ENCODE peak calls at places on chromosomes 1 and 21, in nine cellular contexts. V, A, G, Z, E, W, R, U and S are unnamed samples. For H3K36me3, the result is how much of the 10 kb centered on the place peaks cover.

GRCh38 chr1:196515904-196516303 is 92.3 kb downstream of the KCNT2 start:
- DNase-seq in V (no peak), A (no peak), G (no peak), Z (no peak), E (no peak), W (no peak), R (no peak), U (peak), S (no peak)

GRCh38 chr1:244548558-244549115 is 87.6 kb downstream of the CATSPERE start:
- DNase-seq in V (no peak), A (no peak), G (no peak), Z (no peak), E (no peak), W (no peak), R (no peak), U (no peak), S (no peak)

GRCh38 chr1:155079487-155080249 is 1.0 kb downstream of the EFNA3 start:
- DNase-seq in V (no peak), A (peak), G (no peak), Z (no peak), E (peak), W (no peak), R (no peak), U (peak), S (no peak)

GRCh38 chr1:228143480-228144212 is 3.6 kb downstream of the GUK1 start:
- DNase-seq in V (no peak), A (peak), G (no peak), Z (no peak), E (no peak), W (no peak), R (no peak), U (no peak), S (no peak)

GRCh38 chr1:43066578-43066977 is 105.5 kb downstream of the EBNA1BP2 start:
- DNase-seq in V (no peak), A (no peak), G (no peak), Z (no peak), E (no peak), W (no peak), R (no peak), U (no peak), S (no peak)

GRCh38 chr1:72891976-72892375 is 609.6 kb upstream of the NEGR1 start:
- DNase-seq in V (no peak), A (no peak), G (no peak), Z (no peak), E (no peak), W (no peak), R (peak), U (no peak), S (no peak)

GRCh38 chr1:206430031-206430983 is 40.0 kb upstream of the IKBKE start:
- DNase-seq in V (no peak), A (no peak), G (no peak), Z (peak), E (no peak), W (no peak), R (peak), U (no peak), S (no peak)

GRCh38 chr1:54117815-54118563 is 34.8 kb downstream of the CDCP2 start:
- DNase-seq in V (no peak), A (no peak), G (no peak), Z (no peak), E (no peak), W (no peak), R (peak), U (peak), S (no peak)

GRCh38 chr1:45033356-45033755 is 21.3 kb downstream of the UROD start:
- DNase-seq in V (no peak), A (no peak), G (no peak), Z (no peak), E (no peak), W (no peak), R (no peak), U (no peak), S (no peak)

GRCh38 chr1:161033751-161034150 is 5.0 kb downstream of the TSTD1 start:
- DNase-seq in V (no peak), A (no peak), G (no peak), Z (no peak), E (no peak), W (no peak), R (no peak), U (no peak), S (no peak)

GRCh38 chr1:63773496-63773814 is 362 bp upstream of the ROR1 start:
- DNase-seq in V (no peak), A (no peak), G (no peak), Z (no peak), E (no peak), W (no peak), R (no peak), U (no peak), S (no peak)
- H3K4me3 ChIP-seq in V (peak), A (peak), G (no peak), Z (peak), E (peak), W (peak), R (peak), U (peak), S (peak)

GRCh38 chr1:8392522-8392921 is 74.6 kb downstream of the SLC45A1 start:
- DNase-seq in V (no peak), A (peak), G (no peak), Z (no peak), E (no peak), W (peak), R (no peak), U (no peak), S (no peak)
- H3K36me3 ChIP-seq in V (under half), A (under half), G (under half), Z (under half), E (under half), W (under half), R (under half), U (under half), S (under half)

GRCh38 chr1:87450615-87451209 is 122.0 kb downstream of the LMO4 start:
- DNase-seq in V (no peak), A (no peak), G (peak), Z (no peak), E (peak), W (no peak), R (no peak), U (peak), S (no peak)

GRCh38 chr1:87451229-87451900 is 122.7 kb downstream of the LMO4 start:
- DNase-seq in V (peak), A (no peak), G (no peak), Z (no peak), E (no peak), W (no peak), R (peak), U (no peak), S (no peak)

GRCh38 chr1:87450136-87450535 is 121.5 kb downstream of the LMO4 start:
- DNase-seq in V (no peak), A (no peak), G (no peak), Z (no peak), E (no peak), W (no peak), R (no peak), U (no peak), S (no peak)

GRCh38 chr1:87452648-87453047 is 124.0 kb downstream of the LMO4 start:
- DNase-seq in V (no peak), A (no peak), G (no peak), Z (no peak), E (no peak), W (no peak), R (no peak), U (no peak), S (no peak)

GRCh38 chr1:87449348-87449963 is 120.8 kb downstream of the LMO4 start:
- DNase-seq in V (peak), A (no peak), G (peak), Z (no peak), E (no peak), W (no peak), R (no peak), U (no peak), S (peak)
- H3K4me3 ChIP-seq in V (no peak), A (no peak), G (no peak), Z (no peak), E (no peak), W (no peak), R (no peak), U (no peak), S (no peak)

DNA sequence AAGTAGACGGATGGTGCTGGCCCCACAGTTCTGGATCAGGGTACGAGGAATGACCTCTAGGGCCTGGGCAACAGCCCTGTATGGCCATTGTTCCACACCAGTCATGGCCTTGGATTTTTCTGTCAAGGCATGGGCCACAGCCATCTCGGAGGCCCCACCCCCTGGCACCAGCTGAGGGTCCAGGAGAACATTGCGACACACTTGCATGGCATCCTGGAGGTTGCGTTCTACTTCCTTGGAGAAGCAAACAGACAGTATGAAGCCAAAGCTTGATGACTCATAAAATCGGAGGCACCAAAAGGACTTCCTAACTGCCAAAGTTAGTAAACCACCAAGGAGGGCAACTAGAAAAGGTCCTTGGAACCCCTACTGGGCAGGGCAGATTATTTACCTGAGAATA is 11.9 kb upstream of the VHLL start:
- DNase-seq in V (no peak), A (no peak), G (no peak), Z (no peak), E (no peak), W (no peak), R (no peak), U (no peak), S (no peak)
- H3K36me3 ChIP-seq in V (half or more), A (half or more), G (half or more), Z (under half), E (under half), W (under half), R (half or more), U (under half), S (half or more)

DNA sequence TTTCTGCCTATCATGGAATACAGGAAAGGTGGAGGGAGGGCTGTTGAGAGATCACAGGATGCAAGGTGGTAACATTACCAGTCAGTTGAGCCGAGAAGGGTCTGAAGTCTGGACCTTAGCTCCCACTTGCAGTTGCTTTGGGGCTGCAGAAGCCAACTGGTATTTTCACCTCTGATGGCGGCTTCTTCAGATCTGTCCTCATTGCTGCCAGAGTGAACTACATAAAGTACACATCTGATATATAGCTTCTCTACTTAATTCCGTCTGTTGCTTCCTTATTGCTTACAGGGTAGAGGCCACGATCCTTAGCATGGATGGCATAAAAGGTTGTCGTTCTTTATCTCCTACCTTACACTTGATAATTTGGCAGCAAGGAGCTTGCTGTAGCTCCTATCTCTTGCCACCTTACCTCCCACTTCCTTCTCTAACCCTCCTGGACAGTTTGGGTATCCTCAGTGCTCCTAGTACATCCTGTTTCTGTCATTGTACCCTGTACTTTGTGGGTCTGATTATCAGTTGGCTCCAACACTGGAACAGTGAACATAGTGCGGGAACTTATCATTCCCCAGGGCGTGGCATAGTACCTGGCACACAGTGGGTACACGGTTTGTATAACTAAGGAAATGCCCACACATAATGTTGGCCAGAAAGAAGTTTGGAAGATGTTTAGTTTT is 30.9 kb upstream of the NBL1 start:
- DNase-seq in V (no peak), A (no peak), G (no peak), Z (no peak), E (no peak), W (no peak), R (no peak), U (no peak), S (no peak)
- H3K4me3 ChIP-seq in V (no peak), A (no peak), G (no peak), Z (no peak), E (no peak), W (no peak), R (no peak), U (no peak), S (no peak)

GRCh38 chr21:46561448-46562095 is 43.3 kb downstream of the S100B start:
- DNase-seq in V (no peak), A (no peak), G (no peak), Z (no peak), E (peak), W (no peak), R (no peak), U (no peak), S (no peak)
- H3K36me3 ChIP-seq in V (half or more), A (half or more), G (half or more), Z (under half), E (under half), W (under half), R (under half), U (under half), S (half or more)

GRCh38 chr1:153978274-153978909 is 918 bp upstream of the JTB start:
- DNase-seq in V (no peak), A (no peak), G (no peak), Z (no peak), E (no peak), W (no peak), R (no peak), U (no peak), S (no peak)
- H3K4me3 ChIP-seq in V (peak), A (peak), G (peak), Z (peak), E (peak), W (no peak), R (peak), U (peak), S (peak)

GRCh38 chr1:166390406-166390805 is 223.6 kb upstream of the FAM78B start:
- DNase-seq in V (no peak), A (peak), G (no peak), Z (no peak), E (no peak), W (no peak), R (no peak), U (no peak), S (no peak)

GRCh38 chr1:166383635-166384346 is 217.0 kb upstream of the FAM78B start:
- DNase-seq in V (no peak), A (no peak), G (no peak), Z (no peak), E (no peak), W (no peak), R (no peak), U (no peak), S (no peak)

GRCh38 chr1:166383137-166383536 is 216.3 kb upstream of the FAM78B start:
- DNase-seq in V (no peak), A (no peak), G (no peak), Z (no peak), E (no peak), W (no peak), R (no peak), U (no peak), S (no peak)

GRCh38 chr1:166379447-166379846 is 212.6 kb upstream of the FAM78B start:
- DNase-seq in V (peak), A (no peak), G (no peak), Z (no peak), E (no peak), W (peak), R (peak), U (no peak), S (peak)

DNA sequence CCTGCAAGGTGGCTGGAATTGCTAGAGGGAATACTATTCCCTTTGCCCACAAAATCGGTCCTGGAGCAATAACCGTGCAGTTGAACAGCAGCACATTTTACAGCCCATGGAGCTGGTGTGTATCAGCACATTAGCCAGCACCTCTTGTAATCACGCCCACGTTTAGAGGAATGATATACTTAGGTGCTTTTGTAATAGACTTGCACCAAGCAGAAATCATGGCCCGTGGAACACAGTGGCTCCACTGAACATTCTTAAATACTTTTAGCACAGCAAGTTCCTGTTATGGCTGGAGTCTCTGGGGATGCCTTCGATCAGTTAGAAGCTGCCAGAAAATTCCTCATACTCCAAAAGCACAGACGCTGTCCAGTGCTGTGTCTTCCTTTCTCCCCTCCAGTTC is 218.1 kb upstream of the FAM78B start:
- DNase-seq in V (no peak), A (no peak), G (no peak), Z (no peak), E (no peak), W (no peak), R (no peak), U (no peak), S (no peak)
- H3K36me3 ChIP-seq in V (under half), A (under half), G (under half), Z (under half), E (under half), W (under half), R (under half), U (under half), S (under half)

DNA sequence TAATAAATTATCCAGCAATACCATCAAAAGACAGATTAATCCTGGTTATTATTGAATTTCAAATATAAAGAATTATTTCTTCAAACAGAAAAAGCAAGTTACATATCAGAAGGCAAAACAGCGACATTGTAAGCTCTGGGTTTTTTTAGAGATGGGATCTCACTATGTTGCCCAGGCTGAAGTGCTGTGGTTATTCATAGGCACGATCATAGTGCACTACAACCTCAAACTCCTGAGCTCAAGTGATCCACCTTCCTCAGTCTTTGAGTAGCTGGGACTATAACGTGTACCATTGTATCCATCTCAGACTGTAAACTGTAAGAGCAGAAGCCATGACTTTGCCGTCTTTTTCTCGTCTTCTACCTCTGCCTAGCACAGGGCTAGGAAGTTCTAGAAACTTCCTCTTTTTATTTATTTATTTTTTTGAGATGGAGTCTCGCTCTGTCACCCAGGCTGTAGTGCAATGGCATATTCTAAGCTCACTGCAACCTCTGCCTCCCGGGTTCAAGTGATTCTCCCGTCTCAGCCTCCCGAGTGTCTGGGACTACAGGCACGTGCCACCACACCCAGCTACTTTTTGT is 20.0 kb upstream of the GPX7 start:
- DNase-seq in V (no peak), A (no peak), G (no peak), Z (no peak), E (no peak), W (no peak), R (no peak), U (no peak), S (no peak)
- H3K4me3 ChIP-seq in V (no peak), A (no peak), G (no peak), Z (no peak), E (no peak), W (no peak), R (no peak), U (no peak), S (no peak)

DNA sequence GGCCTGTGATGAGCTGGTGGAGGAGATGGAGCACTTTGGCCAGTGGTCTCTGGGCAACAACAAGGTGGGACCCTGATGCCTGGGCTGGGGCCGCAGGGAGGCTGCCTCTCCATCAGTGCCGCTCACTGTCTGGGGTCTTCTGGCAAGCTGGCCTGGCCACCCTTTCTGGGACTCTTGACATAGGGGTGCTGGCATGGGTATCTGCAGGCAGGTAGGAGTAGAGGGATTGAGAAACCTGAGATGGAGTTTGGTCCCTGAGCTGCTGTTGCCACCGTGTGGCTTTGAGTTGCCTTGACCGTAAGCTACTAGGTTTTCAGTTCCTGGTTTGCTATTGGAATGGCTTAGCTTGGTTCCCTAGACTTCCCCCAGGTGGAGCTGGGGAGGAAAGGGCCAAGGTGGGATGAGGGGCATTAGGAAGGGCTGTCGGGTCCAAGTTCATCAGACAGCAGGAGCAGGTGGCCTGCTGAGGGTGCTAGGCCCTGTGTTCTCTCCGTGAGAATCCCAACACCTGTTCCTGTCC is 13.2 kb upstream of the MFN2 start:
- DNase-seq in V (no peak), A (peak), G (no peak), Z (peak), E (no peak), W (peak), R (no peak), U (peak), S (no peak)
- H3K36me3 ChIP-seq in V (half or more), A (under half), G (under half), Z (under half), E (under half), W (under half), R (under half), U (under half), S (half or more)